ENCODE peak calls at places on chromosomes 4 and X, in eight cellular contexts. A is progenitor cell of endocrine pancreas; D is NCI-H1436; Z is naive thymus-derived CD4-positive, alpha-beta T cell; G is astrocyte of the hippocampus; S is kidney; O is IMR-90; H is posterior cingulate gyrus. B is an unnamed sample.

GRCh38 chr4:17066972-17067371 is 168.5 kb upstream of the LDB2 start:
- DNase-seq in A (no peak), D (no peak), Z (no peak), G (peak), S (no peak), O (peak), H (no peak), B (no peak)

GRCh38 chr4:179353791-179354190 is 1911.6 kb upstream of the AGA start:
- DNase-seq in A (no peak), D (no peak), Z (no peak), G (peak), S (no peak), O (no peak), H (no peak), B (no peak)

GRCh38 chr4:124505211-124505610 is 207.3 kb downstream of the ANKRD50 start:
- DNase-seq in A (no peak), D (no peak), Z (no peak), G (no peak), S (no peak), O (no peak), H (no peak), B (no peak)

GRCh38 chrX:129769467-129770154 is 10.1 kb upstream of the SASH3 start:
- DNase-seq in A (no peak), D (no peak), Z (peak), G (peak), S (no peak), O (no peak), H (peak), B (peak)

GRCh38 chrX:96181571-96181970 is 503.1 kb upstream of the DIAPH2 start:
- DNase-seq in A (no peak), D (no peak), Z (no peak), G (no peak), S (no peak), O (no peak), H (no peak), B (no peak)

GRCh38 chrX:30533261-30533660 is 44.3 kb downstream of the TASL start:
- DNase-seq in A (no peak), D (no peak), Z (no peak), G (no peak), S (no peak), O (peak), H (no peak), B (no peak)

GRCh38 chr4:147768113-147768512 is 36.2 kb downstream of the ARHGAP10 start:
- DNase-seq in A (no peak), D (no peak), Z (no peak), G (peak), S (no peak), O (peak), H (no peak), B (no peak)

GRCh38 chrX:77937291-77937690 is 26.8 kb downstream of the ATP7A start:
- DNase-seq in A (no peak), D (no peak), Z (no peak), G (peak), S (no peak), O (peak), H (no peak), B (no peak)

GRCh38 chr4:16687845-16688244 is 210.6 kb downstream of the LDB2 start:
- DNase-seq in A (no peak), D (no peak), Z (no peak), G (no peak), S (no peak), O (peak), H (no peak), B (no peak)